ENCODE peak calls at places on chromosomes 13 and 19, in ten cellular contexts. One of them, this sample, is unnamed.

GRCh38 chr13:40193290-40194203 is 472.9 kb downstream of the FOXO1 start:
- DNase-seq in DMS53: no peak
- DNase-seq in stimulated activated CD8-positive, alpha-beta memory T cell treated with anti-CD3 and anti-CD28 coated beads, Interleukin-2, amount 100 ng/mL, for 48 hours: no peak
- DNase-seq in stimulated activated CD4-positive, alpha-beta T cell treated with anti-CD3 and anti-CD28 coated beads, Interleukin-1b, Interleukin-23, amount 100 ng/mL, for 1 hour: no peak
- DNase-seq in mucosa of gallbladder: no peak
- DNase-seq in HFF-Myc: no peak
- DNase-seq in NCI-H1930: no peak
- DNase-seq in H7: no peak
- DNase-seq in activated naive CD8-positive, alpha-beta T cell treated with anti-CD3 and anti-CD28 coated beads, Interleukin-2, amount 50 U/mL, for 24 hours: no peak
- DNase-seq in Kasumi-1: no peak
- DNase-seq in this sample: no peak

GRCh38 chr13:67296511-67296910 is 66.4 kb upstream of the PCDH9 start:
- DNase-seq in HFF-Myc: no peak
- DNase-seq in stimulated activated CD8-positive, alpha-beta memory T cell treated with anti-CD3 and anti-CD28 coated beads, Interleukin-2, amount 100 ng/mL, for 48 hours: no peak
- DNase-seq in Kasumi-1: no peak
- DNase-seq in activated naive CD8-positive, alpha-beta T cell treated with anti-CD3 and anti-CD28 coated beads, Interleukin-2, amount 50 U/mL, for 24 hours: no peak
- DNase-seq in NCI-H1930: no peak
- DNase-seq in DMS53: no peak
- DNase-seq in H7: no peak
- DNase-seq in stimulated activated CD4-positive, alpha-beta T cell treated with anti-CD3 and anti-CD28 coated beads, Interleukin-1b, Interleukin-23, amount 100 ng/mL, for 1 hour: no peak
- DNase-seq in mucosa of gallbladder: no peak
- DNase-seq in this sample: no peak

GRCh38 chr13:110106726-110107125 is 200.2 kb downstream of the COL4A1 start:
- DNase-seq in DMS53: no peak
- DNase-seq in HFF-Myc: no peak
- DNase-seq in stimulated activated CD8-positive, alpha-beta memory T cell treated with anti-CD3 and anti-CD28 coated beads, Interleukin-2, amount 100 ng/mL, for 48 hours: no peak
- DNase-seq in NCI-H1930: no peak
- DNase-seq in activated naive CD8-positive, alpha-beta T cell treated with anti-CD3 and anti-CD28 coated beads, Interleukin-2, amount 50 U/mL, for 24 hours: no peak
- DNase-seq in H7: no peak
- DNase-seq in stimulated activated CD4-positive, alpha-beta T cell treated with anti-CD3 and anti-CD28 coated beads, Interleukin-1b, Interleukin-23, amount 100 ng/mL, for 1 hour: no peak
- DNase-seq in Kasumi-1: no peak
- DNase-seq in mucosa of gallbladder: peak; percentile 17
- DNase-seq in this sample: no peak

GRCh38 chr19:20858218-20858617 is 64.8 kb upstream of the ZNF85 start:
- DNase-seq in stimulated activated CD8-positive, alpha-beta memory T cell treated with anti-CD3 and anti-CD28 coated beads, Interleukin-2, amount 100 ng/mL, for 48 hours: no peak
- DNase-seq in DMS53: no peak
- DNase-seq in H7: no peak
- DNase-seq in Kasumi-1: no peak
- DNase-seq in stimulated activated CD4-positive, alpha-beta T cell treated with anti-CD3 and anti-CD28 coated beads, Interleukin-1b, Interleukin-23, amount 100 ng/mL, for 1 hour: no peak
- DNase-seq in mucosa of gallbladder: no peak
- DNase-seq in HFF-Myc: no peak
- DNase-seq in activated naive CD8-positive, alpha-beta T cell treated with anti-CD3 and anti-CD28 coated beads, Interleukin-2, amount 50 U/mL, for 24 hours: no peak
- DNase-seq in NCI-H1930: no peak
- DNase-seq in this sample: no peak

GRCh38 chr13:25200783-25201182 is 28.7 kb upstream of the AMER2 start:
- DNase-seq in activated naive CD8-positive, alpha-beta T cell treated with anti-CD3 and anti-CD28 coated beads, Interleukin-2, amount 50 U/mL, for 24 hours: no peak
- DNase-seq in H7: no peak
- DNase-seq in NCI-H1930: no peak
- DNase-seq in Kasumi-1: no peak
- DNase-seq in HFF-Myc: no peak
- DNase-seq in stimulated activated CD4-positive, alpha-beta T cell treated with anti-CD3 and anti-CD28 coated beads, Interleukin-1b, Interleukin-23, amount 100 ng/mL, for 1 hour: no peak
- DNase-seq in DMS53: no peak
- DNase-seq in stimulated activated CD8-positive, alpha-beta memory T cell treated with anti-CD3 and anti-CD28 coated beads, Interleukin-2, amount 100 ng/mL, for 48 hours: no peak
- DNase-seq in mucosa of gallbladder: no peak
- DNase-seq in this sample: no peak

GRCh38 chr19:7460562-7460966 is 28.3 kb downstream of the PEX11G start:
- DNase-seq in DMS53: no peak
- DNase-seq in HFF-Myc: no peak
- DNase-seq in activated naive CD8-positive, alpha-beta T cell treated with anti-CD3 and anti-CD28 coated beads, Interleukin-2, amount 50 U/mL, for 24 hours: no peak
- DNase-seq in H7: no peak
- DNase-seq in stimulated activated CD4-positive, alpha-beta T cell treated with anti-CD3 and anti-CD28 coated beads, Interleukin-1b, Interleukin-23, amount 100 ng/mL, for 1 hour: no peak
- DNase-seq in Kasumi-1: no peak
- DNase-seq in stimulated activated CD8-positive, alpha-beta memory T cell treated with anti-CD3 and anti-CD28 coated beads, Interleukin-2, amount 100 ng/mL, for 48 hours: no peak
- DNase-seq in NCI-H1930: no peak
- DNase-seq in mucosa of gallbladder: no peak
- DNase-seq in this sample: no peak

GRCh38 chr19:17549088-17549740 is 6.2 kb upstream of the COLGALT1 start:
- DNase-seq in DMS53: no peak
- DNase-seq in mucosa of gallbladder: no peak
- DNase-seq in activated naive CD8-positive, alpha-beta T cell treated with anti-CD3 and anti-CD28 coated beads, Interleukin-2, amount 50 U/mL, for 24 hours: no peak
- DNase-seq in stimulated activated CD4-positive, alpha-beta T cell treated with anti-CD3 and anti-CD28 coated beads, Interleukin-1b, Interleukin-23, amount 100 ng/mL, for 1 hour: no peak
- DNase-seq in HFF-Myc: no peak
- DNase-seq in Kasumi-1: no peak
- DNase-seq in stimulated activated CD8-positive, alpha-beta memory T cell treated with anti-CD3 and anti-CD28 coated beads, Interleukin-2, amount 100 ng/mL, for 48 hours: no peak
- DNase-seq in NCI-H1930: no peak
- DNase-seq in H7: no peak
- DNase-seq in this sample: no peak

GRCh38 chr19:36003284-36003683 is 5.3 kb downstream of the SYNE4 start:
- DNase-seq in HFF-Myc: no peak
- DNase-seq in activated naive CD8-positive, alpha-beta T cell treated with anti-CD3 and anti-CD28 coated beads, Interleukin-2, amount 50 U/mL, for 24 hours: no peak
- DNase-seq in Kasumi-1: no peak
- DNase-seq in stimulated activated CD4-positive, alpha-beta T cell treated with anti-CD3 and anti-CD28 coated beads, Interleukin-1b, Interleukin-23, amount 100 ng/mL, for 1 hour: no peak
- DNase-seq in NCI-H1930: no peak
- DNase-seq in H7: no peak
- DNase-seq in DMS53: no peak
- DNase-seq in mucosa of gallbladder: no peak
- DNase-seq in stimulated activated CD8-positive, alpha-beta memory T cell treated with anti-CD3 and anti-CD28 coated beads, Interleukin-2, amount 100 ng/mL, for 48 hours: no peak
- DNase-seq in this sample: no peak

GRCh38 chr19:18090545-18091216 is 3.9 kb upstream of the IL12RB1 start:
- DNase-seq in DMS53: peak; percentile 25
- DNase-seq in HFF-Myc: no peak
- DNase-seq in stimulated activated CD8-positive, alpha-beta memory T cell treated with anti-CD3 and anti-CD28 coated beads, Interleukin-2, amount 100 ng/mL, for 48 hours: no peak
- DNase-seq in mucosa of gallbladder: no peak
- DNase-seq in Kasumi-1: no peak
- DNase-seq in activated naive CD8-positive, alpha-beta T cell treated with anti-CD3 and anti-CD28 coated beads, Interleukin-2, amount 50 U/mL, for 24 hours: no peak
- DNase-seq in stimulated activated CD4-positive, alpha-beta T cell treated with anti-CD3 and anti-CD28 coated beads, Interleukin-1b, Interleukin-23, amount 100 ng/mL, for 1 hour: no peak
- DNase-seq in H7: peak; percentile 21
- DNase-seq in NCI-H1930: no peak
- DNase-seq in this sample: no peak

GRCh38 chr13:28485551-28485950 is 9.4 kb downstream of the FLT1 start:
- DNase-seq in HFF-Myc: no peak
- DNase-seq in stimulated activated CD8-positive, alpha-beta memory T cell treated with anti-CD3 and anti-CD28 coated beads, Interleukin-2, amount 100 ng/mL, for 48 hours: no peak
- DNase-seq in DMS53: no peak
- DNase-seq in stimulated activated CD4-positive, alpha-beta T cell treated with anti-CD3 and anti-CD28 coated beads, Interleukin-1b, Interleukin-23, amount 100 ng/mL, for 1 hour: no peak
- DNase-seq in activated naive CD8-positive, alpha-beta T cell treated with anti-CD3 and anti-CD28 coated beads, Interleukin-2, amount 50 U/mL, for 24 hours: no peak
- DNase-seq in NCI-H1930: no peak
- DNase-seq in H7: peak; percentile 8
- DNase-seq in Kasumi-1: no peak
- DNase-seq in mucosa of gallbladder: no peak
- DNase-seq in this sample: no peak

GRCh38 chr13:28494537-28494860 is 429 bp downstream of the FLT1 start:
- DNase-seq in DMS53: peak; percentile 73
- DNase-seq in mucosa of gallbladder: no peak
- DNase-seq in H7: peak; percentile 72
- DNase-seq in stimulated activated CD4-positive, alpha-beta T cell treated with anti-CD3 and anti-CD28 coated beads, Interleukin-1b, Interleukin-23, amount 100 ng/mL, for 1 hour: no peak
- DNase-seq in HFF-Myc: no peak
- DNase-seq in Kasumi-1: no peak
- DNase-seq in NCI-H1930: peak; percentile 18
- DNase-seq in stimulated activated CD8-positive, alpha-beta memory T cell treated with anti-CD3 and anti-CD28 coated beads, Interleukin-2, amount 100 ng/mL, for 48 hours: no peak
- DNase-seq in activated naive CD8-positive, alpha-beta T cell treated with anti-CD3 and anti-CD28 coated beads, Interleukin-2, amount 50 U/mL, for 24 hours: peak; percentile 10
- DNase-seq in this sample: no peak

GRCh38 chr19:40317338-40317737 is 30.9 kb downstream of the C19orf47 start:
- DNase-seq in DMS53: no peak
- DNase-seq in stimulated activated CD4-positive, alpha-beta T cell treated with anti-CD3 and anti-CD28 coated beads, Interleukin-1b, Interleukin-23, amount 100 ng/mL, for 1 hour: no peak
- DNase-seq in mucosa of gallbladder: no peak
- DNase-seq in Kasumi-1: no peak
- DNase-seq in activated naive CD8-positive, alpha-beta T cell treated with anti-CD3 and anti-CD28 coated beads, Interleukin-2, amount 50 U/mL, for 24 hours: no peak
- DNase-seq in NCI-H1930: no peak
- DNase-seq in H7: no peak
- DNase-seq in HFF-Myc: no peak
- DNase-seq in stimulated activated CD8-positive, alpha-beta memory T cell treated with anti-CD3 and anti-CD28 coated beads, Interleukin-2, amount 100 ng/mL, for 48 hours: no peak
- DNase-seq in this sample: no peak